ENCODE peak calls at places on chromosomes 16 and 17, in seven cellular contexts. C is mucosa of gallbladder; M is upper lobe of right lung; T is stimulated activated CD8-positive, alpha-beta memory T cell treated with anti-CD3 and anti-CD28 coated beads, Interleukin-4, amount 100 ng/mL, for 48 hours; U is hypothalamus; E is heart left ventricle; G is AG08395. Q is an unnamed sample.

GRCh38 chr16:20073203-20074088 is at the start of gene GPR139:
- DNase-seq in C (no peak), M (no peak), T (no peak), U (no peak), E (no peak), G (no peak), Q (no peak)

GRCh38 chr17:51166987-51167931 is 1.0 kb downstream of the NME2 start:
- DNase-seq in C (peak), M (peak), T (peak), U (peak), E (peak), G (peak), Q (no peak)

GRCh38 chr17:37700881-37701280 is 44.0 kb downstream of the HNF1B start:
- DNase-seq in C (no peak), M (no peak), T (no peak), U (no peak), E (peak), G (no peak), Q (no peak)

GRCh38 chr16:21104124-21104860 is 46.4 kb downstream of the DNAH3 start:
- DNase-seq in C (no peak), M (no peak), T (no peak), U (peak), E (no peak), G (peak), Q (no peak)

GRCh38 chr17:78342438-78343098 is 17.3 kb downstream of the SOCS3 start:
- DNase-seq in C (peak), M (peak), T (no peak), U (peak), E (peak), G (peak), Q (peak)

GRCh38 chr16:87149051-87149450 is 168.1 kb downstream of the C16orf95 start:
- DNase-seq in C (no peak), M (no peak), T (no peak), U (no peak), E (no peak), G (no peak), Q (no peak)

GRCh38 chr16:17414421-17414820 is 56.3 kb downstream of the XYLT1 start:
- DNase-seq in C (no peak), M (no peak), T (peak), U (no peak), E (no peak), G (no peak), Q (no peak)

GRCh38 chr17:40329981-40330794 is 21.2 kb downstream of the RARA start:
- DNase-seq in C (no peak), M (peak), T (no peak), U (no peak), E (peak), G (no peak), Q (no peak)

GRCh38 chr17:74186498-74186897 is 17.0 kb upstream of the RPL38 start:
- DNase-seq in C (no peak), M (no peak), T (no peak), U (no peak), E (no peak), G (no peak), Q (no peak)

Q was measured in tibial artery.